ENCODE peak calls at places on chromosome 17, in eight cellular contexts. Z is ACHN, E is head of caudate nucleus, L is left ventricle myocardium inferior, V is pancreas, N is RWPE1, D is posterior cingulate gyrus, S is RCC 7860. M is an unnamed sample.

GRCh38 chr17:42843358-42843934 is 934 bp upstream of the AOC2 start:
- DNase-seq in Z (peak; percentile 76), L (no peak), S (peak; percentile 41), N (peak; percentile 78), D (no peak), V (no peak), E (no peak), M (peak; percentile 53)

GRCh38 chr17:48528153-48528912 is 2.5 kb downstream of the HOXB1 start:
- DNase-seq in L (no peak), E (no peak), N (no peak), V (no peak), Z (no peak), D (no peak), S (no peak), M (no peak)

GRCh38 chr17:81150379-81151038 is 14.8 kb upstream of the PVALEF start:
- DNase-seq in L (peak; percentile 38), E (no peak), Z (no peak), V (peak; percentile 9), S (no peak), D (no peak), N (no peak), M (no peak)

GRCh38 chr17:19250421-19251141 is 13.4 kb downstream of the EPN2 start:
- DNase-seq in D (peak; percentile 93), L (peak; percentile 69), S (no peak), N (no peak), V (no peak), E (peak; percentile 77), Z (no peak), M (peak; percentile 80)

GRCh38 chr17:65028537-65028843 is 28.1 kb downstream of the GNA13 start:
- DNase-seq in Z (no peak), D (no peak), E (no peak), L (no peak), S (no peak), V (no peak), N (no peak), M (no peak)

GRCh38 chr17:17742133-17742621 is 60.9 kb downstream of the RAI1 start:
- DNase-seq in N (no peak), V (no peak), E (no peak), Z (no peak), S (no peak), D (no peak), L (no peak), M (no peak)

GRCh38 chr17:37239690-37240344 is 136.0 kb upstream of the C17orf78 start:
- DNase-seq in V (no peak), S (no peak), D (no peak), E (no peak), Z (peak; percentile 21), N (peak; percentile 18), L (no peak), M (no peak)

GRCh38 chr17:81036128-81036891 is 1.4 kb downstream of the BAIAP2 start:
- DNase-seq in Z (no peak), S (no peak), N (no peak), E (no peak), D (peak; percentile 68), V (peak; percentile 30), L (no peak), M (no peak)

GRCh38 chr17:50183439-50184001 is 17.7 kb downstream of the SGCA start:
- DNase-seq in E (no peak), Z (no peak), N (no peak), S (no peak), D (no peak), L (no peak), V (no peak), M (no peak)

GRCh38 chr17:42683407-42684031 is 1.2 kb downstream of the CNTNAP1 start:
- DNase-seq in E (peak; percentile 74), V (peak; percentile 65), N (no peak), D (peak; percentile 91), L (peak; percentile 53), Z (no peak), S (no peak), M (peak; percentile 43)

GRCh38 chr17:74190154-74190553 is 13.3 kb upstream of the RPL38 start:
- DNase-seq in V (no peak), Z (peak; percentile 63), S (no peak), L (no peak), E (no peak), D (no peak), N (peak; percentile 59), M (no peak)

GRCh38 chr17:1985686-1986085 is 39.4 kb downstream of the RTN4RL1 start:
- DNase-seq in N (no peak), Z (no peak), V (no peak), L (no peak), S (no peak), D (no peak), E (no peak), M (no peak)